ENCODE peak calls at places on chromosomes 3 and 15, in ten cellular contexts. S is activated CD4-positive, CD25-positive, alpha-beta regulatory T cell; A is H54; L is occipital lobe; H is HEK293T; Q is ELR; E is activated gamma-delta T cell treated with Interleukin-2 at 50 U/mL for 16 hours; J is ACHN; Y is activated CD8-positive, alpha-beta memory T cell treated with anti-CD3 and anti-CD28 coated beads, Interleukin-2, amount 50 U/mL, for 4 hours; P is NCI-H1436. D is an unnamed sample.

GRCh38 chr15:76258460-76258859 is 52.8 kb downstream of the ETFA start:
- DNase-seq in S (no peak), J (no peak), H (no peak), L (no peak), E (no peak), A (no peak), Y (no peak), Q (no peak), P (no peak), D (no peak)

GRCh38 chr15:84582583-84583157 is 18.1 kb upstream of the ZSCAN2 start:
- DNase-seq in E (no peak), S (no peak), Y (no peak), P (no peak), J (no peak), L (no peak), H (no peak), Q (peak; percentile 51), A (no peak), D (no peak)

GRCh38 chr3:15287565-15288330 is 44.6 kb downstream of the SH3BP5 start:
- DNase-seq in L (no peak), S (no peak), Y (no peak), P (no peak), A (no peak), Q (peak; percentile 63), E (no peak), H (no peak), J (no peak), D (no peak)

GRCh38 chr15:92527197-92527596 is 128.4 kb downstream of the FAM174B start:
- DNase-seq in A (no peak), L (no peak), S (no peak), P (no peak), J (no peak), E (no peak), H (no peak), Y (no peak), Q (no peak), D (no peak)

GRCh38 chr3:188742755-188743549 is 428.8 kb upstream of the TPRG1 start:
- DNase-seq in E (no peak), H (no peak), L (no peak), J (no peak), Q (no peak), A (no peak), Y (no peak), P (no peak), S (no peak), D (no peak)

GRCh38 chr3:104126463-104126862 is 1240.2 kb upstream of the ALCAM start:
- DNase-seq in Y (no peak), L (no peak), A (no peak), Q (no peak), J (no peak), S (no peak), P (no peak), E (no peak), H (no peak), D (no peak)

GRCh38 chr3:36166477-36166876 is 213.8 kb upstream of the STAC start:
- DNase-seq in Y (no peak), E (no peak), P (no peak), Q (peak; percentile 85), L (no peak), S (no peak), J (peak; percentile 84), A (peak; percentile 49), H (no peak), D (no peak)

GRCh38 chr3:122719273-122719921 is 38.8 kb downstream of the PARP14 start:
- DNase-seq in J (no peak), H (no peak), Q (no peak), P (no peak), A (no peak), Y (no peak), E (no peak), L (no peak), S (no peak), D (peak; percentile 57)

GRCh38 chr3:22129101-22129500 is 378.1 kb upstream of the ZNF385D start:
- DNase-seq in Y (no peak), H (no peak), S (no peak), P (no peak), J (no peak), L (no peak), A (no peak), E (no peak), Q (no peak), D (no peak)

GRCh38 chr3:17938313-17938712 is 195.9 kb upstream of the TBC1D5 start:
- DNase-seq in L (no peak), Q (no peak), J (no peak), A (no peak), E (no peak), P (no peak), Y (no peak), H (no peak), S (no peak), D (no peak)

GRCh38 chr3:123758081-123758564 is 126.0 kb downstream of the MYLK start:
- DNase-seq in P (peak; percentile 83), J (peak; percentile 90), S (no peak), E (no peak), L (no peak), Y (no peak), Q (peak; percentile 71), A (no peak), H (no peak), D (no peak)

GRCh38 chr15:27454281-27455060 is 483.5 kb downstream of the GABRG3 start:
- DNase-seq in E (no peak), J (peak; percentile 25), Y (no peak), L (no peak), S (no peak), H (no peak), P (no peak), A (peak; percentile 3), Q (peak; percentile 0), D (no peak)

GRCh38 chr15:62877276-62877857 is 165.2 kb upstream of the TPM1 start:
- DNase-seq in J (no peak), E (no peak), S (no peak), L (no peak), Q (no peak), Y (no peak), H (no peak), A (no peak), P (no peak), D (no peak)

GRCh38 chr3:184261270-184262165 is at the start of gene CAMK2N2:
- DNase-seq in L (peak; percentile 61), P (peak; percentile 92), S (peak; percentile 14), Q (peak; percentile 78), A (peak; percentile 100), E (peak; percentile 38), H (peak; percentile 69), J (peak; percentile 67), Y (peak; percentile 62), D (peak; percentile 97)